ENCODE peak calls at places on chromosome 3, in nine cellular contexts. T, E, N, W, Y, U, Z, S and G are unnamed samples.
A peak's percentile ranks its signal among the peaks of the same experiment; 100 is the strongest.

GRCh38 chr3:12138044-12138443 is 20.7 kb downstream of the TIMP4 start:
- DNase-seq in T (no peak), E (peak; percentile 55), N (no peak), W (no peak), Y (peak; percentile 32), U (peak; percentile 14), Z (no peak), S (no peak), G (no peak)

GRCh38 chr3:160935413-160936095 is 169.6 kb downstream of the B3GALNT1 start:
- DNase-seq in T (no peak), E (peak; percentile 49), N (no peak), W (no peak), Y (no peak), U (no peak), Z (no peak), S (no peak), G (no peak)

GRCh38 chr3:158731938-158732855 is at the start of gene RARRES1:
- DNase-seq in T (peak; percentile 83), E (peak; percentile 79), N (peak; percentile 90), W (peak; percentile 72), Y (peak; percentile 72), U (peak; percentile 50), Z (no peak), S (peak; percentile 70), G (no peak)

GRCh38 chr3:128095222-128095703 is 28.3 kb downstream of the RUVBL1 start:
- DNase-seq in T (peak; percentile 82), E (peak; percentile 89), N (peak; percentile 87), W (peak; percentile 56), Y (peak; percentile 80), U (peak; percentile 83), Z (no peak), S (peak; percentile 86), G (peak; percentile 72)

GRCh38 chr3:188164248-188164687 is 10.3 kb downstream of the LPP start:
- DNase-seq in T (no peak), E (no peak), N (no peak), W (no peak), Y (no peak), U (no peak), Z (no peak), S (peak; percentile 65), G (no peak)

GRCh38 chr3:161171639-161172552 is 49.2 kb upstream of the NMD3 start:
- DNase-seq in T (no peak), E (peak; percentile 47), N (no peak), W (no peak), Y (no peak), U (peak; percentile 50), Z (no peak), S (peak; percentile 4), G (no peak)

GRCh38 chr3:106825962-106826605 is 551.2 kb upstream of the CCDC54 start:
- DNase-seq in T (no peak), E (peak; percentile 72), N (no peak), W (no peak), Y (no peak), U (peak; percentile 41), Z (no peak), S (peak; percentile 26), G (no peak)

GRCh38 chr3:124409650-124410275 is 320.5 kb upstream of the UMPS start:
- DNase-seq in T (no peak), E (peak; percentile 12), N (no peak), W (no peak), Y (no peak), U (peak; percentile 33), Z (no peak), S (peak; percentile 19), G (no peak)

GRCh38 chr3:142366434-142366833 is 81.4 kb downstream of the XRN1 start:
- DNase-seq in T (no peak), E (peak; percentile 2), N (no peak), W (no peak), Y (no peak), U (peak; percentile 12), Z (no peak), S (no peak), G (no peak)

GRCh38 chr3:48433472-48434118 is 3.7 kb upstream of the PLXNB1 start:
- DNase-seq in T (peak; percentile 73), E (peak; percentile 36), N (peak; percentile 74), W (peak; percentile 56), Y (no peak), U (peak; percentile 12), Z (no peak), S (peak; percentile 70), G (no peak)

GRCh38 chr3:96750094-96750767 is 64.2 kb upstream of the EPHA6 start:
- DNase-seq in T (no peak), E (no peak), N (no peak), W (no peak), Y (no peak), U (no peak), Z (no peak), S (no peak), G (no peak)

GRCh38 chr3:61387817-61388216 is 136.6 kb upstream of the FHIT start:
- DNase-seq in T (no peak), E (no peak), N (no peak), W (no peak), Y (no peak), U (no peak), Z (no peak), S (peak; percentile 12), G (no peak)

GRCh38 chr3:159786489-159787181 is 202.0 kb upstream of the IL12A start:
- DNase-seq in T (no peak), E (no peak), N (no peak), W (no peak), Y (no peak), U (no peak), Z (no peak), S (no peak), G (no peak)
- H3K4me3 ChIP-seq in T (no peak overlapping the region), E (no peak overlapping the region), N (no peak overlapping the region), W (no peak overlapping the region), Y (no peak overlapping the region), U (no peak overlapping the region), Z (no peak overlapping the region), S (no peak overlapping the region), G (no peak overlapping the region)

GRCh38 chr3:105758451-105758850 is 110.4 kb downstream of the CBLB start:
- DNase-seq in T (no peak), E (no peak), N (no peak), W (no peak), Y (no peak), U (no peak), Z (no peak), S (no peak), G (no peak)
- H3K9me3 ChIP-seq in T (no peaks in the 10 kb centered on the region), E (no peaks in the 10 kb centered on the region), N (no peaks in the 10 kb centered on the region), W (peaks cover 8% of the 10 kb centered on the region), Y (no peaks in the 10 kb centered on the region), U (no peaks in the 10 kb centered on the region), Z (no peaks in the 10 kb centered on the region), S (peaks cover 7% of the 10 kb centered on the region), G (no peaks in the 10 kb centered on the region)

GRCh38 chr3:122964844-122965243 is 62.7 kb downstream of the SEMA5B start:
- DNase-seq in T (no peak), E (no peak), N (no peak), W (no peak), Y (no peak), U (no peak), Z (no peak), S (no peak), G (no peak)
- H3K27me3 ChIP-seq in T (no peaks in the 10 kb centered on the region), E (no peaks in the 10 kb centered on the region), N (no peaks in the 10 kb centered on the region), W (no peaks in the 10 kb centered on the region), Y (no peaks in the 10 kb centered on the region), U (peaks cover 11% of the 10 kb centered on the region), Z (peaks cover 3% of the 10 kb centered on the region), S (no peaks in the 10 kb centered on the region), G (no peaks in the 10 kb centered on the region)

DNA sequence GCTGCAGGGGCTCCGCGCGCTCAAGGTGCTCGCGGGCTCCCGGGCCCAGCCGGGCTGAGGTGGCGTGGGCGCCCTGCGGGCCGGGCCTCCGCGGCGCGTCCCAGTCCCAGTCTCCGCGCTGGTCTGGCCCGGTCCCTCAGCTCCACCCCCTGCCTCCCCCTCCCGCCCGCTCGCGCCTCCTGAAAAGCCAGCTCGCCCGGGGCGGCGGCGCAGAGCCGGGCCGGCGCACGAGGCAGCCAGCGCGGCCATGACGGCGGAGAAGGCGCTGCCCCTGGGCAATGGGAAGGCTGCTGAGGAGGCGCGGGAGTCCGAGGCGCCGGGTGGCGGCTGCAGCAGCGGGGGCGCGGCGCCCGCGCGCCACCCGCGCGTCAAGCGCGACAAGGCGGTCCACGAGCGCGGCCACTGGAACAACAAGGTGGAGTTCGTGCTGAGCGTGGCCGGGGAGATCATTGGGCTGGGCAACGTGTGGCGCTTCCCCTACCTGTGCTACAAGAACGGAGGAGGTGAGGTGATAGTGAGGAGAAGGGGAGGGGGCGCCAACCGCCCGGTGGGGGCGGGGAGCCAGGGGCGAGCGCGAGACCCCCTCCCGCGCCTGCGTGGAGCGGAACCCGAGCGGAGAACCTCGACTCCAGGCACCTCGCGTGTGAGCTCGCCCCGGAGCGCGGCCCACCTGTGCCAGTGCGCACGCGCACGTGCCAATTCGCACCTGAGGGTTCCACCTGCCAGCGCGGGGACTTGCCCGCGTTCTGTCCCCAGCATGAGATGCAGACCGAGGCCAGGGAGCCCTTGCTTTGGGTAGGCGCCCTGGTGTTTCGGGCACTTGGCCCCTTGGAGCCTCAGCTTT is at the start of gene SLC6A11:
- DNase-seq in T (no peak), E (peak; percentile 2), N (no peak), W (no peak), Y (no peak), U (no peak), Z (no peak), S (peak; percentile 39), G (no peak)
- H3K4me3 ChIP-seq in T (peak within 1 kb of the TSS; percentile 14), E (peak within 1 kb of the TSS; percentile 24), N (peak within 1 kb of the TSS; percentile 10), W (no peak within 1 kb of the TSS), Y (peak within 1 kb of the TSS; percentile 22), U (no peak within 1 kb of the TSS), Z (peak within 1 kb of the TSS; percentile 58), S (peak within 1 kb of the TSS; percentile 52), G (peak within 1 kb of the TSS; percentile 4)